ENCODE peak calls at places on chromosomes 16 and 17, in ten cellular contexts. One of them, this sample, is unnamed. For H3K9me3, the result is how much of the 10 kb centered on the place peaks cover.

GRCh38 chr17:19485800-19486340 is 47.8 kb upstream of the SLC47A1 start:
- DNase-seq in tibial nerve: no peak
- DNase-seq in stomach: no peak
- DNase-seq in upper lobe of left lung: no peak
- DNase-seq in SK-N-SH: no peak
- DNase-seq in transverse colon: no peak
- DNase-seq in K562: no peak
- DNase-seq in suprapubic skin: no peak
- DNase-seq in A549: no peak
- DNase-seq in sigmoid colon: peak
- DNase-seq in this sample: no peak

GRCh38 chr16:85333744-85334640 is 221.7 kb upstream of the CIBAR2 start:
- DNase-seq in suprapubic skin: no peak
- DNase-seq in transverse colon: no peak
- DNase-seq in stomach: no peak
- DNase-seq in tibial nerve: no peak
- DNase-seq in K562: no peak
- DNase-seq in upper lobe of left lung: peak
- DNase-seq in SK-N-SH: peak
- DNase-seq in sigmoid colon: no peak
- DNase-seq in A549: no peak
- DNase-seq in this sample: no peak

GRCh38 chr16:28217326-28217725 is 5.6 kb upstream of the XPO6 start:
- DNase-seq in upper lobe of left lung: no peak
- DNase-seq in K562: no peak
- DNase-seq in suprapubic skin: no peak
- DNase-seq in sigmoid colon: no peak
- DNase-seq in SK-N-SH: no peak
- DNase-seq in transverse colon: no peak
- DNase-seq in stomach: no peak
- DNase-seq in A549: no peak
- DNase-seq in tibial nerve: no peak
- DNase-seq in this sample: no peak

GRCh38 chr17:61385869-61386245 is 13.8 kb upstream of the TBX2 start:
- DNase-seq in transverse colon: no peak
- DNase-seq in SK-N-SH: no peak
- DNase-seq in suprapubic skin: no peak
- DNase-seq in K562: no peak
- DNase-seq in sigmoid colon: no peak
- DNase-seq in tibial nerve: no peak
- DNase-seq in A549: no peak
- DNase-seq in upper lobe of left lung: no peak
- DNase-seq in stomach: no peak
- DNase-seq in this sample: no peak

GRCh38 chr17:29622337-29623282 is at the start of gene CORO6:
- DNase-seq in SK-N-SH: peak
- DNase-seq in tibial nerve: peak
- DNase-seq in sigmoid colon: peak
- DNase-seq in A549: peak
- DNase-seq in stomach: peak
- DNase-seq in transverse colon: peak
- DNase-seq in upper lobe of left lung: peak
- DNase-seq in K562: peak
- DNase-seq in suprapubic skin: peak
- DNase-seq in this sample: peak

GRCh38 chr17:13462161-13462560 is 139.6 kb downstream of the HS3ST3A1 start:
- DNase-seq in tibial nerve: no peak
- DNase-seq in K562: no peak
- DNase-seq in SK-N-SH: no peak
- DNase-seq in A549: no peak
- DNase-seq in sigmoid colon: no peak
- DNase-seq in suprapubic skin: no peak
- DNase-seq in transverse colon: no peak
- DNase-seq in upper lobe of left lung: no peak
- DNase-seq in stomach: no peak
- DNase-seq in this sample: no peak

GRCh38 chr16:27387724-27388123 is 14.2 kb upstream of the IL21R start:
- DNase-seq in transverse colon: no peak
- DNase-seq in stomach: no peak
- DNase-seq in sigmoid colon: no peak
- DNase-seq in upper lobe of left lung: no peak
- DNase-seq in tibial nerve: no peak
- DNase-seq in suprapubic skin: no peak
- DNase-seq in K562: no peak
- DNase-seq in SK-N-SH: no peak
- DNase-seq in A549: no peak
- DNase-seq in this sample: no peak

GRCh38 chr17:82696916-82697807 is 1.3 kb downstream of the RAB40B start:
- DNase-seq in tibial nerve: no peak
- DNase-seq in SK-N-SH: peak
- DNase-seq in upper lobe of left lung: no peak
- DNase-seq in transverse colon: no peak
- DNase-seq in stomach: peak
- DNase-seq in K562: no peak
- DNase-seq in sigmoid colon: no peak
- DNase-seq in suprapubic skin: peak
- DNase-seq in A549: no peak
- DNase-seq in this sample: peak

GRCh38 chr16:28990375-28991040 is 5.7 kb downstream of the LAT start:
- DNase-seq in stomach: no peak
- DNase-seq in K562: no peak
- DNase-seq in transverse colon: no peak
- DNase-seq in upper lobe of left lung: no peak
- DNase-seq in sigmoid colon: no peak
- DNase-seq in tibial nerve: no peak
- DNase-seq in SK-N-SH: no peak
- DNase-seq in suprapubic skin: no peak
- DNase-seq in A549: no peak
- DNase-seq in this sample: no peak

GRCh38 chr16:82059983-82060421 is 24.9 kb downstream of the HSD17B2 start:
- DNase-seq in stomach: no peak
- DNase-seq in upper lobe of left lung: no peak
- DNase-seq in suprapubic skin: no peak
- DNase-seq in K562: no peak
- DNase-seq in transverse colon: no peak
- DNase-seq in SK-N-SH: no peak
- DNase-seq in sigmoid colon: no peak
- DNase-seq in tibial nerve: no peak
- DNase-seq in A549: no peak
- DNase-seq in this sample: no peak

GRCh38 chr16:30829130-30830071 is 42.4 kb upstream of the ZNF629 start:
- DNase-seq in stomach: peak
- DNase-seq in sigmoid colon: no peak
- DNase-seq in transverse colon: peak
- DNase-seq in upper lobe of left lung: peak
- DNase-seq in A549: peak
- DNase-seq in tibial nerve: no peak
- DNase-seq in SK-N-SH: no peak
- DNase-seq in K562: peak
- DNase-seq in suprapubic skin: no peak
- DNase-seq in this sample: no peak

GRCh38 chr16:10824111-10824893 is 5.7 kb upstream of the TVP23A start:
- DNase-seq in upper lobe of left lung: peak
- DNase-seq in A549: no peak
- DNase-seq in suprapubic skin: no peak
- DNase-seq in stomach: peak
- DNase-seq in tibial nerve: no peak
- DNase-seq in K562: no peak
- DNase-seq in sigmoid colon: no peak
- DNase-seq in SK-N-SH: no peak
- DNase-seq in transverse colon: peak
- DNase-seq in this sample: peak

GRCh38 chr17:61250335-61250890 is 149.2 kb upstream of the TBX2 start:
- DNase-seq in suprapubic skin: no peak
- DNase-seq in A549: no peak
- DNase-seq in upper lobe of left lung: no peak
- DNase-seq in K562: no peak
- DNase-seq in sigmoid colon: no peak
- DNase-seq in tibial nerve: no peak
- DNase-seq in stomach: no peak
- DNase-seq in SK-N-SH: no peak
- DNase-seq in transverse colon: no peak
- DNase-seq in this sample: no peak

GRCh38 chr17:2897605-2898004 is 101.4 kb downstream of the RAP1GAP2 start:
- DNase-seq in stomach: no peak
- DNase-seq in transverse colon: no peak
- DNase-seq in K562: no peak
- DNase-seq in suprapubic skin: no peak
- DNase-seq in A549: no peak
- DNase-seq in upper lobe of left lung: no peak
- DNase-seq in sigmoid colon: no peak
- DNase-seq in tibial nerve: no peak
- DNase-seq in SK-N-SH: no peak
- DNase-seq in this sample: no peak

GRCh38 chr17:30064738-30065137 is 51.9 kb upstream of the NSRP1 start:
- DNase-seq in transverse colon: no peak
- DNase-seq in A549: no peak
- DNase-seq in suprapubic skin: no peak
- DNase-seq in sigmoid colon: no peak
- DNase-seq in tibial nerve: no peak
- DNase-seq in SK-N-SH: no peak
- DNase-seq in K562: no peak
- DNase-seq in upper lobe of left lung: no peak
- DNase-seq in stomach: no peak
- DNase-seq in this sample: no peak

GRCh38 chr17:53996896-53997295 is 174.2 kb downstream of the KIF2B start:
- DNase-seq in K562: no peak
- DNase-seq in sigmoid colon: no peak
- DNase-seq in tibial nerve: no peak
- DNase-seq in A549: no peak
- DNase-seq in stomach: no peak
- DNase-seq in upper lobe of left lung: no peak
- DNase-seq in transverse colon: no peak
- DNase-seq in SK-N-SH: no peak
- DNase-seq in suprapubic skin: no peak
- DNase-seq in this sample: no peak
- H3K9me3 ChIP-seq in K562: under half
- H3K9me3 ChIP-seq in sigmoid colon: under half
- H3K9me3 ChIP-seq in tibial nerve: under half
- H3K9me3 ChIP-seq in A549: under half
- H3K9me3 ChIP-seq in stomach: under half
- H3K9me3 ChIP-seq in upper lobe of left lung: under half
- H3K9me3 ChIP-seq in transverse colon: under half
- H3K9me3 ChIP-seq in SK-N-SH: under half
- H3K9me3 ChIP-seq in suprapubic skin: under half
- H3K9me3 ChIP-seq in this sample: under half

DNA sequence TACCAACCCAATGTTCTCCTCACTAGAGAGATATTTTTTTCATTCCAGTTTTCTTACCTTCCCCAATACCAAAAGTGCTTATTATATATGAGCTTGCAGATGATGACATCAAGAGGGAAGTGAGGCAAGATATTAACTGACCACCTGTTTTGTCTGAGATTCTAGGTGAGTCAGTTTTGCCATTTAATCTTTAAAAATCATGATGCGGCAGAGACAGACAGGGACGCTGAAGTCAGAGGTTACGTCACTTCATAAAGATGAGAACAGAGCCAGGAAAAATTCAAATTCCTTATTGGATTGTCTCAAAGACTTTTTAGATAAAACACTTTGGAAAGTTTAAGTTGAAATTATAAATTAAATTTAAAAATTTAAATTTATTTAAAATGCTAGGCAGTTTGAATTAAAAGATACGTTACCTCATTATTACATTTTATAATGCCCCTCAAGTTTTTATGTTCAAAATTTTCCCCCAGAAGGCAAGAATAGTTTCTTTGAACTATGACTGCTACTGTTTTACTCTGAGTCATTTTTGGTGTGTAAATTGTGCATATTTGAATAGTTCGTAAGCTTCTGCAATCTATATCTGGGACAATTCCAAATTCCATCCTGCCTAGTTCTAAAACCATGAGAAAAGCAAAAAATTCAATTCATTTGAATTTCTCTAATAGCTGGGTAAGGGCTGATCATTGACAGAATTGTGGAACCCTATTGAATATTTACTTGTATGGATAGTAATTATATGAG is 839.6 kb upstream of the GOT2 start:
- DNase-seq in sigmoid colon: no peak
- DNase-seq in stomach: no peak
- DNase-seq in tibial nerve: no peak
- DNase-seq in transverse colon: no peak
- DNase-seq in SK-N-SH: no peak
- DNase-seq in upper lobe of left lung: no peak
- DNase-seq in A549: peak
- DNase-seq in K562: no peak
- DNase-seq in suprapubic skin: no peak
- DNase-seq in this sample: no peak
- TF ChIP-seq EP300 in sigmoid colon: no peak
- TF ChIP-seq EP300 in stomach: no peak
- TF ChIP-seq EP300 in tibial nerve: no peak
- TF ChIP-seq EP300 in transverse colon: no peak
- TF ChIP-seq EP300 in SK-N-SH: no peak
- TF ChIP-seq EP300 in upper lobe of left lung: no peak
- TF ChIP-seq EP300 in A549: peak
- TF ChIP-seq EP300 in K562: no peak
- TF ChIP-seq EP300 in suprapubic skin: no peak
- TF ChIP-seq EP300 in this sample: no peak

GRCh38 chr17:39677072-39677471 is 8.8 kb downstream of the PNMT start:
- DNase-seq in transverse colon: no peak
- DNase-seq in suprapubic skin: no peak
- DNase-seq in sigmoid colon: no peak
- DNase-seq in K562: no peak
- DNase-seq in upper lobe of left lung: no peak
- DNase-seq in SK-N-SH: no peak
- DNase-seq in tibial nerve: no peak
- DNase-seq in A549: no peak
- DNase-seq in stomach: no peak
- DNase-seq in this sample: no peak
- H3K9me3 ChIP-seq in transverse colon: under half
- H3K9me3 ChIP-seq in suprapubic skin: under half
- H3K9me3 ChIP-seq in sigmoid colon: under half
- H3K9me3 ChIP-seq in K562: under half
- H3K9me3 ChIP-seq in upper lobe of left lung: under half
- H3K9me3 ChIP-seq in SK-N-SH: under half
- H3K9me3 ChIP-seq in tibial nerve: under half
- H3K9me3 ChIP-seq in A549: under half
- H3K9me3 ChIP-seq in stomach: under half
- H3K9me3 ChIP-seq in this sample: under half

DNA sequence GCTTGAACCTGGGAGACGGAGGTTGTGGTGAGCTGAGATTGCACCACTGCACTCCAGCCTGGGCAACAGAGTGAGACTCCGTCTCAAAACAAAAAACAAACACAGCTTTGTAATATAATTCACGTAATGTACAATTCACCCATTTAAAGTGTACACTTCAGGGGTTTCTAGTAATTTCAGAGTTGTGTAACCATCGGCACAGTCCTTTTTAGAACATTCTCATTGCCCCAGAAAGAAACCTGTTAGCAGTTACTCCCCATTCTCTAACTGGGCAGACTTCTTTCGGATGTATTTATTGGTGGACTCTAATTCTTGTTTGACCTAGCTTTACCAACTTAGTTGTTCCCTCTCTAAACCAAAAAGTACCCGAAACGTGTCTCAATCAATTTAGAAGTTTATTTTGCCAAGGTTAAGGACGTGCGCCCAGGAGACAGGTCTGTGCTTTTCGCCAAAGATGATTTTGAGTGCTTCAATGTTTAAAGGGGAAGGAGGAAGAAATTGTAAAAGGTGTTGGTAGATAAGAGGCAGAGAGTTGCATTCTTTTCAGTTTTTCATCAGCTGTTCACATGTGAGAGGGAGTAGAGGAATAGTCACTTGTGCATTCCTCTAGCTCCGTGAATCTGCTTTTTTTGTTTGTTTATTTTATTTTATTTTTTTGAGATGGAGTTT is 175.3 kb downstream of the PRKCA start:
- DNase-seq in A549: no peak
- DNase-seq in stomach: no peak
- DNase-seq in K562: no peak
- DNase-seq in suprapubic skin: no peak
- DNase-seq in SK-N-SH: no peak
- DNase-seq in tibial nerve: no peak
- DNase-seq in sigmoid colon: no peak
- DNase-seq in upper lobe of left lung: no peak
- DNase-seq in transverse colon: no peak
- DNase-seq in this sample: no peak
- TF ChIP-seq EP300 in A549: no peak
- TF ChIP-seq EP300 in stomach: no peak
- TF ChIP-seq EP300 in K562: no peak
- TF ChIP-seq EP300 in suprapubic skin: no peak
- TF ChIP-seq EP300 in SK-N-SH: no peak
- TF ChIP-seq EP300 in tibial nerve: no peak
- TF ChIP-seq EP300 in sigmoid colon: no peak
- TF ChIP-seq EP300 in upper lobe of left lung: no peak
- TF ChIP-seq EP300 in transverse colon: no peak
- TF ChIP-seq EP300 in this sample: no peak

This sample was measured in ovary.